ENCODE peak calls at places on chromosomes 7 and 10, in four cellular contexts. F is suprapubic skin; Z is CD8-positive, alpha-beta T cell; D is aorta. J is an unnamed sample.

GRCh38 chr7:116347151-116347832 is 137.0 kb downstream of the TES start:
- DNase-seq in Z (no peak), D (no peak), F (no peak), J (no peak)

GRCh38 chr10:110758898-110759297 is 112.8 kb upstream of the PDCD4 start:
- DNase-seq in F (no peak), D (no peak), Z (no peak), J (no peak)

GRCh38 chr7:69439636-69440325 is 158.5 kb upstream of the AUTS2 start:
- DNase-seq in D (no peak), Z (no peak), F (no peak), J (no peak)

GRCh38 chr10:75297021-75297599 is 61.4 kb upstream of the COMTD1 start:
- DNase-seq in D (no peak), Z (no peak), F (no peak), J (no peak)

GRCh38 chr7:57403601-57404342 is 46.2 kb upstream of the ZNF716 start:
- DNase-seq in Z (no peak), F (no peak), D (peak; percentile 84), J (peak; percentile 39)

GRCh38 chr10:99340650-99341049 is 11.5 kb downstream of the CNNM1 start:
- DNase-seq in D (no peak), F (no peak), Z (no peak), J (no peak)

GRCh38 chr10:20668985-20669384 is 228.1 kb downstream of the NEBL start:
- DNase-seq in Z (no peak), D (no peak), F (no peak), J (no peak)

GRCh38 chr7:152600266-152600665 is 75.7 kb downstream of the XRCC2 start:
- DNase-seq in Z (no peak), F (no peak), D (no peak), J (no peak)

GRCh38 chr10:49831352-49832040 is 69.4 kb upstream of the OGDHL start:
- DNase-seq in D (no peak), Z (no peak), F (no peak), J (no peak)

GRCh38 chr10:98252451-98252850 is 15.5 kb downstream of the LOXL4 start:
- DNase-seq in F (no peak), D (no peak), Z (no peak), J (no peak)

GRCh38 chr10:121070671-121071070 is 219.5 kb downstream of the WDR11 start:
- DNase-seq in Z (no peak), F (no peak), D (no peak), J (no peak)

GRCh38 chr10:93445097-93445960 is 36.8 kb downstream of the MYOF start:
- DNase-seq in D (peak; percentile 95), Z (no peak), F (peak; percentile 95), J (peak; percentile 93)

GRCh38 chr7:43491984-43492383 is 90.9 kb upstream of the STK17A start:
- DNase-seq in Z (no peak), F (no peak), D (no peak), J (no peak)

GRCh38 chr7:10973942-10974716 is 457 bp downstream of the PHF14 start:
- DNase-seq in Z (no peak), D (peak; percentile 79), F (no peak), J (no peak)

GRCh38 chr7:150945853-150946825 is 32.0 kb downstream of the KCNH2 start:
- DNase-seq in Z (no peak), F (peak; percentile 79), D (peak; percentile 70), J (peak; percentile 78)

GRCh38 chr7:6243168-6243567 is 29.3 kb downstream of the CYTH3 start:
- DNase-seq in Z (no peak), F (no peak), D (no peak), J (no peak)

GRCh38 chr7:138726288-138726687 is 25.1 kb upstream of the SVOPL start:
- DNase-seq in F (no peak), Z (no peak), D (no peak), J (no peak)

GRCh38 chr7:55571534-55572377 is 546 bp downstream of the VOPP1 start:
- DNase-seq in Z (peak; percentile 53), F (no peak), D (peak; percentile 87), J (peak; percentile 93)

GRCh38 chr7:55574062-55574717 is 1.9 kb upstream of the VOPP1 start:
- DNase-seq in Z (no peak), D (no peak), F (no peak), J (no peak)

GRCh38 chr7:55573526-55573925 is 1.2 kb upstream of the VOPP1 start:
- DNase-seq in F (no peak), Z (no peak), D (no peak), J (no peak)

GRCh38 chr7:55573234-55573504 is 867 bp upstream of the VOPP1 start:
- DNase-seq in Z (no peak), F (no peak), D (no peak), J (no peak)

GRCh38 chr7:55572378-55573233 is at the start of gene VOPP1:
- DNase-seq in Z (peak; percentile 45), F (no peak), D (peak; percentile 92), J (peak; percentile 92)
- H3K4me1 ChIP-seq in Z (peaks cover 48% of the 10 kb centered on the region), F (peaks cover 43% of the 10 kb centered on the region), D (peaks cover 11% of the 10 kb centered on the region), J (peaks cover 52% of the 10 kb centered on the region)

GRCh38 chr7:90599038-90599437 is 2.9 kb downstream of the CDK14 start:
- DNase-seq in Z (no peak), D (no peak), F (no peak), J (no peak)
- H3K4me1 ChIP-seq in Z (peaks cover 9% of the 10 kb centered on the region), D (peaks cover 2% of the 10 kb centered on the region), F (peaks cover 27% of the 10 kb centered on the region), J (peaks cover 4% of the 10 kb centered on the region)

DNA sequence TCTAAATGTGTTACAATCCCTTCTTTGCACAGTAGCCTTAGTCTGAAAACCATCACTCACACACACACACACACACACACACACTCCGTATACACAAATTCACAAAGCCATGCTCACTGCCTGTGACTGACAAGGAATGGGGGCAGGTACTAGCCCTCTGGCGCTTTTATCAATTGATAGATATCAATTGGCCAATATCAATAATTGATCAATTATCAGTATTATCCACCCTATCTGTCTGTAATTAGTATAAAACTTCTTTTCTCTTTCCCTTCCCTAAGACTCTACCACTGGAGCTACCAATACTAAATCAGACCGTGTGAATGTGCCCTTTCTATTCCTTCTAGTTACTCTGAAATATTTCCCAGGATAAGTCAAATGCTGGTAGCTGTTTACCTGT is 2.1 kb downstream of the DENND11 start:
- DNase-seq in Z (no peak), F (no peak), D (no peak), J (no peak)
- H3K4me1 ChIP-seq in Z (peaks cover 36% of the 10 kb centered on the region), F (peaks cover 36% of the 10 kb centered on the region), D (peaks cover 6% of the 10 kb centered on the region), J (peaks cover 2% of the 10 kb centered on the region)

GRCh38 chr10:124688366-124688765 is 55.8 kb downstream of the FAM53B start:
- DNase-seq in D (no peak), Z (no peak), F (no peak), J (no peak)
- H3K4me1 ChIP-seq in D (no peaks in the 10 kb centered on the region), Z (peaks cover 79% of the 10 kb centered on the region), F (peaks cover 54% of the 10 kb centered on the region), J (peaks cover 64% of the 10 kb centered on the region)

GRCh38 chr10:77530011-77530410 is 107.6 kb downstream of the KCNMA1 start:
- DNase-seq in F (no peak), Z (no peak), D (no peak), J (no peak)

GRCh38 chr10:77531441-77532001 is 106.1 kb downstream of the KCNMA1 start:
- DNase-seq in F (no peak), D (peak; percentile 89), Z (no peak), J (peak; percentile 63)

GRCh38 chr10:77527839-77528238 is 109.8 kb downstream of the KCNMA1 start:
- DNase-seq in Z (no peak), D (peak; percentile 46), F (no peak), J (no peak)

GRCh38 chr10:77526861-77527617 is 110.6 kb downstream of the KCNMA1 start:
- DNase-seq in F (no peak), Z (no peak), D (peak; percentile 32), J (no peak)

DNA sequence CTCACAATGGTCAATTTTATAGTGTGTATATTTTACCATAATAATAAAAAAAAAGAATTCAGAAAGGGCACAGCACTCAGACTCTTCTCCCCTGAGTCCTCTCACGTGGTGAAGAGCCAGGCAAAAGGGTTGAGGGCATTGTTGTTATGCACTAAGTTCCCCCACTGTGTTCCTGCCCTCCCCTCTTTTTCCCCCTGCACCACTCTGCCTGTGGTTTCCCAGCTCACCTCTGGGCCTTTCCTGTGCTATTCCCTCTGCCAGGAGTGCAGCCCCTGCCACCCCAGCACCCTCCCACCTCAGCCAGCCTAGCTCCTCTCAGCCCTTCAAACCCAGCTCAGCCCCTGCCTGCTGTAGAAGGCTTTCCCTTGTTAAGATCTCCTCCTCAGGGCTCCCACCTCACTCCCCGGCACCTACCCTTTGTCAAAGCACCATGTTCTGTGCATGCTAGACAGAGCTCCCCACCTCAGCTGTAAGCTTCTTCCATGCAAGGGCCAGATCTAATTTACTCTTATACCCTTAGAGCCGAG is 108.5 kb downstream of the KCNMA1 start:
- DNase-seq in F (no peak), Z (no peak), D (peak; percentile 48), J (no peak)
- H3K4me1 ChIP-seq in F (peaks cover 10% of the 10 kb centered on the region), Z (no peaks in the 10 kb centered on the region), D (peaks cover 4% of the 10 kb centered on the region), J (peaks cover 14% of the 10 kb centered on the region)

DNA sequence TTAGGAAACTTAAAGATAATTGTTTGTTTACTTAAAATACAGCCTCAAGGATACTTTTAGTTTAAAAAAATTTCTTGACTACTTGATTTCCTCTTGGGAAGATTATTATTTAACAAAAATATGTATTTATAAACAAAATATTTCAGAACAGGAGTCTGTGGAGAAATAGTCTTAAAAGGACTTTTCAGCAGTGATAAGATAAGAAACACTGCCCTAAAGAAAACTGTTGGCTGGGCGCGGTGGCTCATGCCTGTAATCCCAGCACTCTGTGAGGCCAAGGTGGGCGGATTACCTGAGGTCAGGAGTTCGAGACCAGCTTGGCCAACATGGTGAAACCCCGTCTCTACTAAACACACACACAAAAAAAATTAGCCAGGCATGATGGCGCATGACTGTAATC is 22.6 kb upstream of the HERPUD2 start:
- DNase-seq in F (no peak), Z (no peak), D (no peak), J (no peak)
- H3K4me1 ChIP-seq in F (peaks cover 10% of the 10 kb centered on the region), Z (peaks cover under 1% of the 10 kb centered on the region), D (peaks cover 5% of the 10 kb centered on the region), J (no peaks in the 10 kb centered on the region)

J was measured in left lung.